ENCODE peak calls at places on chromosomes 16 and 17, in eight cellular contexts. T is prostate gland; Q is OCI-LY7; L is CD8-positive, alpha-beta T cell; I is ovary; X is breast epithelium; F is hepatocyte; Y is astrocyte. D is an unnamed sample.

GRCh38 chr17:44219126-44219635 is 294 bp downstream of the UBTF start:
- DNase-seq in Q (peak; percentile 88), F (peak; percentile 91), I (peak; percentile 69), X (peak; percentile 65), Y (no peak), L (peak; percentile 63), T (peak; percentile 42), D (no peak)

GRCh38 chr17:41748275-41748674 is 13.8 kb upstream of the HAP1 start:
- DNase-seq in Q (no peak), F (no peak), T (no peak), X (no peak), I (no peak), Y (no peak), L (no peak), D (no peak)

GRCh38 chr17:55134486-55135157 is 130.1 kb upstream of the HLF start:
- DNase-seq in X (no peak), I (no peak), Q (no peak), F (no peak), T (no peak), Y (peak; percentile 4), L (no peak), D (no peak)

GRCh38 chr16:16037521-16037920 is 88.1 kb downstream of the ABCC1 start:
- DNase-seq in I (no peak), L (no peak), Y (no peak), Q (no peak), F (no peak), X (no peak), T (no peak), D (no peak)

GRCh38 chr17:50163846-50164696 is 1.7 kb upstream of the SGCA start:
- DNase-seq in I (no peak), X (no peak), T (no peak), L (no peak), Y (no peak), Q (no peak), F (no peak), D (no peak)

GRCh38 chr17:61002316-61002736 is 324.7 kb downstream of the BCAS3 start:
- DNase-seq in L (no peak), Y (peak; percentile 37), F (peak; percentile 63), Q (peak; percentile 36), X (no peak), T (no peak), I (no peak), D (no peak)

GRCh38 chr16:3363793-3364192 is 8.1 kb downstream of the OR2C1 start:
- DNase-seq in I (no peak), X (no peak), Q (peak; percentile 65), T (no peak), F (no peak), Y (no peak), L (no peak), D (no peak)

GRCh38 chr16:11087691-11088431 is 143.5 kb downstream of the CLEC16A start:
- DNase-seq in I (no peak), L (no peak), T (no peak), Q (peak; percentile 23), X (no peak), Y (peak; percentile 58), F (no peak), D (no peak)

GRCh38 chr16:11514283-11514682 is 72.4 kb downstream of the LITAF start:
- DNase-seq in L (no peak), Y (no peak), F (no peak), T (no peak), Q (no peak), I (no peak), X (no peak), D (no peak)

GRCh38 chr17:9371019-9371418 is 204.6 kb downstream of the STX8 start:
- DNase-seq in F (no peak), Q (no peak), I (no peak), L (no peak), T (no peak), Y (peak; percentile 97), X (no peak), D (no peak)

GRCh38 chr17:65593870-65594584 is 32.6 kb upstream of the AXIN2 start:
- DNase-seq in F (peak; percentile 30), Q (no peak), L (peak; percentile 14), Y (peak; percentile 16), X (no peak), T (no peak), I (peak; percentile 16), D (no peak)

GRCh38 chr17:64240741-64241347 is 22.2 kb downstream of the TEX2 start:
- DNase-seq in T (peak; percentile 10), Q (no peak), I (peak; percentile 77), X (no peak), F (peak; percentile 36), Y (peak; percentile 93), L (no peak), D (no peak)

GRCh38 chr17:52170963-52171572 is 12.6 kb upstream of the CA10 start:
- DNase-seq in I (no peak), Y (no peak), Q (no peak), L (no peak), X (no peak), T (peak; percentile 14), F (peak; percentile 58), D (no peak)

GRCh38 chr16:81220369-81220768 is 18.1 kb upstream of the BCO1 start:
- DNase-seq in F (no peak), T (no peak), L (no peak), X (no peak), Q (no peak), Y (no peak), I (no peak), D (no peak)

GRCh38 chr17:59441459-59442096 is 110.1 kb downstream of the YPEL2 start:
- DNase-seq in Q (no peak), X (no peak), T (no peak), F (no peak), I (no peak), Y (no peak), L (no peak), D (no peak)

GRCh38 chr17:59492091-59492451 is 73.3 kb upstream of the DHX40 start:
- DNase-seq in X (no peak), L (no peak), Q (no peak), F (no peak), T (no peak), I (no peak), Y (no peak), D (no peak)

GRCh38 chr16:3983081-3983520 is 102.6 kb upstream of the CREBBP start:
- DNase-seq in L (peak; percentile 49), T (peak; percentile 79), F (peak; percentile 91), X (peak; percentile 76), Q (no peak), Y (peak; percentile 43), I (peak; percentile 70), D (no peak)

GRCh38 chr17:10579270-10579669 is 29.8 kb upstream of the MYH2 start:
- DNase-seq in Q (peak; percentile 49), T (no peak), X (no peak), F (no peak), I (no peak), L (no peak), Y (no peak), D (no peak)

GRCh38 chr16:66610111-66610820 is 5.8 kb downstream of the CMTM3 start:
- DNase-seq in F (no peak), T (no peak), L (no peak), X (no peak), Q (no peak), Y (no peak), I (no peak), D (no peak)

GRCh38 chr17:79857095-79857494 is 17.9 kb upstream of the CBX4 start:
- DNase-seq in L (no peak), I (no peak), Y (no peak), X (peak; percentile 77), T (no peak), Q (no peak), F (no peak), D (no peak)

GRCh38 chr16:83586036-83586810 is 221.6 kb upstream of the HSBP1 start:
- DNase-seq in Y (no peak), L (no peak), F (no peak), T (no peak), I (no peak), X (no peak), Q (no peak), D (no peak)

GRCh38 chr16:71413341-71413740 is 28.5 kb downstream of the TLE7 start:
- DNase-seq in Y (no peak), I (no peak), Q (no peak), X (no peak), F (no peak), T (no peak), L (no peak), D (no peak)

GRCh38 chr16:30721606-30722005 is 22.6 kb downstream of the SRCAP start:
- DNase-seq in I (no peak), L (no peak), F (no peak), X (no peak), T (no peak), Y (no peak), Q (no peak), D (no peak)

GRCh38 chr16:79271583-79271982 is 329.0 kb downstream of the MAF start:
- DNase-seq in X (no peak), L (no peak), I (no peak), Y (no peak), Q (no peak), F (no peak), T (no peak), D (no peak)
- H3K27ac ChIP-seq in X (no peak overlapping the region), L (no peak overlapping the region), I (no peak overlapping the region), Y (no peak overlapping the region), Q (no peak overlapping the region), F (no peak overlapping the region), T (no peak overlapping the region), D (no peak overlapping the region)

GRCh38 chr16:76639685-76640289 is 362.6 kb downstream of the CNTNAP4 start:
- DNase-seq in F (peak; percentile 67), T (no peak), Y (no peak), I (no peak), Q (peak; percentile 12), L (no peak), X (no peak), D (no peak)
- TF ChIP-seq CTCF in F (peak; percentile 49), T (no peak), Y (peak; percentile 19), I (no peak), Q (peak; percentile 73), L (no peak), X (no peak), D (peak; percentile 68)

GRCh38 chr16:57279780-57280638 is 4.5 kb downstream of the PLLP start:
- DNase-seq in Y (no peak), Q (no peak), X (no peak), T (no peak), L (no peak), F (no peak), I (no peak), D (no peak)
- H3K27ac ChIP-seq in Y (no peak overlapping the region), Q (no peak overlapping the region), X (no peak overlapping the region), T (no peak overlapping the region), L (no peak overlapping the region), F (peak overlapping the region; percentile 5), I (no peak overlapping the region), D (peak overlapping the region; percentile 97)

DNA sequence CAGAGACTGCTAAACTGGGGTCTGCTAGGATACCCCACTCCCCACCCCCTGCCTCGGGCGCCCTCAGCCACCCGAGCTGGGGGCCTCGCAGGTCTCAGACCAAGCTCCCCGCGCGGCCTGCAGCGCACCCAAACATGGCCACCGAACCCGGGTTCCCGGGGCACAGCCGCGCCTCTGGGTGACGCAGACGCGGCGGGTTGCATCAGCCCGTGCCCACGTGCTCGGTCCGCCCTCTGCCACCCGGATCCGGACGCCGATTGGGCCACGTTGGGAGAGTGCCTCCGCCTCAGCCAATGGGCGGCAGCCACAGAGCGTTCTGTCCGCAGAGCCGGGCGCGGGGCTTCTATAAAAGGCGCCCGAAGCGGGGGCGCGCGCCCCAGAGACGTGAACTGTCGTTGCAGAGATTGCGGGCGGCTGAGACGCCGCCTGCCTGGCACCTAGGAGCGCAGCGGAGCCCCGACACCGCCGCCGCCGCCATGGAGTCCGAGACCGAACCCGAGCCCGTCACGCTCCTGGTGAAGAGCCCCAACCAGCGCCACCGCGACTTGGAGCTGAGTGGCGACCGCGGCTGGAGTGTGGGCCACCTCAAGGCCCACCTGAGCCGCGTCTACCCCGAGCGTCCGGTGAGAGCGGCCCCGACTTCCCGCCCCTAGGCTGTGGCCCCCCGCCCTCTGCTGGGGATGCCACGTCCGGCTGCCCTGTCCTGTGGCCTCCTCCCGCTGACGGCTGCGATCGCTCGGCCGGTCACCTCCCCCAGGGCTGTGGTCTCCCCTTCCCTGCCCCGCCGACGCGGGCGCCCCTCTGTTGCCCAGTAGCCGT is at the start of gene HERPUD1:
- DNase-seq in X (peak; percentile 99), F (peak; percentile 99), Y (peak; percentile 90), L (peak; percentile 98), I (peak; percentile 99), T (peak; percentile 99), Q (peak; percentile 99), D (peak; percentile 98)
- TF ChIP-seq CTCF in X (peak; percentile 4), F (no peak), Y (no peak), L (no peak), I (peak; percentile 31), T (peak; percentile 49), Q (no peak), D (peak; percentile 14)

D was measured in RWPE2.